ENCODE peak calls at places on chromosomes 16 and 17, in ten cellular contexts. One of them, this sample, is unnamed. For H3K36me3 and H3K4me1, the result is how much of the 10 kb centered on the place peaks cover.

GRCh38 chr17:4412933-4413831 is 20.6 kb upstream of the SPNS3 start:
- DNase-seq in tibial artery: peak
- DNase-seq in lung: peak
- DNase-seq in psoas muscle: peak
- DNase-seq in CD8-positive, alpha-beta T cell: peak
- DNase-seq in PC-9: peak
- DNase-seq in IMR-90: peak
- DNase-seq in neural progenitor cell: peak
- DNase-seq in adrenal gland: peak
- DNase-seq in colonic mucosa: peak
- DNase-seq in this sample: peak

GRCh38 chr17:71975331-71975801 is 145.5 kb upstream of the SOX9 start:
- DNase-seq in colonic mucosa: peak
- DNase-seq in IMR-90: peak
- DNase-seq in tibial artery: peak
- DNase-seq in lung: no peak
- DNase-seq in PC-9: peak
- DNase-seq in adrenal gland: no peak
- DNase-seq in neural progenitor cell: peak
- DNase-seq in CD8-positive, alpha-beta T cell: no peak
- DNase-seq in psoas muscle: peak
- DNase-seq in this sample: no peak

GRCh38 chr17:30819941-30820705 is 4.4 kb downstream of the CRLF3 start:
- DNase-seq in CD8-positive, alpha-beta T cell: no peak
- DNase-seq in psoas muscle: no peak
- DNase-seq in lung: no peak
- DNase-seq in tibial artery: no peak
- DNase-seq in IMR-90: peak
- DNase-seq in PC-9: no peak
- DNase-seq in neural progenitor cell: no peak
- DNase-seq in colonic mucosa: no peak
- DNase-seq in adrenal gland: no peak
- DNase-seq in this sample: no peak

GRCh38 chr16:54720259-54720658 is 210.4 kb upstream of the IRX5 start:
- DNase-seq in adrenal gland: no peak
- DNase-seq in IMR-90: no peak
- DNase-seq in tibial artery: no peak
- DNase-seq in CD8-positive, alpha-beta T cell: no peak
- DNase-seq in colonic mucosa: no peak
- DNase-seq in psoas muscle: no peak
- DNase-seq in neural progenitor cell: no peak
- DNase-seq in lung: peak
- DNase-seq in PC-9: no peak
- DNase-seq in this sample: no peak

GRCh38 chr16:16136588-16136987 is 86.7 kb downstream of the ABCC6 start:
- DNase-seq in IMR-90: no peak
- DNase-seq in psoas muscle: no peak
- DNase-seq in lung: no peak
- DNase-seq in PC-9: no peak
- DNase-seq in tibial artery: no peak
- DNase-seq in colonic mucosa: no peak
- DNase-seq in adrenal gland: no peak
- DNase-seq in neural progenitor cell: no peak
- DNase-seq in CD8-positive, alpha-beta T cell: no peak
- DNase-seq in this sample: no peak

GRCh38 chr16:29664133-29664912 is 1.3 kb downstream of the SPN start:
- DNase-seq in psoas muscle: no peak
- DNase-seq in tibial artery: no peak
- DNase-seq in neural progenitor cell: peak
- DNase-seq in CD8-positive, alpha-beta T cell: peak
- DNase-seq in colonic mucosa: no peak
- DNase-seq in PC-9: no peak
- DNase-seq in IMR-90: no peak
- DNase-seq in lung: no peak
- DNase-seq in adrenal gland: peak
- DNase-seq in this sample: no peak

GRCh38 chr17:18987862-18988545 is 16.6 kb downstream of the FAM83G start:
- DNase-seq in PC-9: no peak
- DNase-seq in colonic mucosa: no peak
- DNase-seq in lung: peak
- DNase-seq in psoas muscle: no peak
- DNase-seq in IMR-90: no peak
- DNase-seq in adrenal gland: no peak
- DNase-seq in tibial artery: no peak
- DNase-seq in CD8-positive, alpha-beta T cell: no peak
- DNase-seq in neural progenitor cell: no peak
- DNase-seq in this sample: no peak

GRCh38 chr16:72400257-72401078 is 228.5 kb upstream of the PMFBP1 start:
- DNase-seq in colonic mucosa: peak
- DNase-seq in psoas muscle: no peak
- DNase-seq in IMR-90: peak
- DNase-seq in PC-9: peak
- DNase-seq in tibial artery: peak
- DNase-seq in lung: no peak
- DNase-seq in neural progenitor cell: peak
- DNase-seq in adrenal gland: peak
- DNase-seq in CD8-positive, alpha-beta T cell: peak
- DNase-seq in this sample: peak

GRCh38 chr16:53773881-53774280 is 69.9 kb downstream of the FTO start:
- DNase-seq in PC-9: no peak
- DNase-seq in psoas muscle: no peak
- DNase-seq in neural progenitor cell: no peak
- DNase-seq in lung: no peak
- DNase-seq in tibial artery: no peak
- DNase-seq in IMR-90: no peak
- DNase-seq in CD8-positive, alpha-beta T cell: no peak
- DNase-seq in adrenal gland: no peak
- DNase-seq in colonic mucosa: no peak
- DNase-seq in this sample: no peak

GRCh38 chr17:42404326-42405055 is 16.2 kb upstream of the STAT3 start:
- DNase-seq in colonic mucosa: no peak
- DNase-seq in neural progenitor cell: no peak
- DNase-seq in psoas muscle: no peak
- DNase-seq in adrenal gland: no peak
- DNase-seq in lung: no peak
- DNase-seq in tibial artery: no peak
- DNase-seq in IMR-90: no peak
- DNase-seq in PC-9: no peak
- DNase-seq in CD8-positive, alpha-beta T cell: no peak
- DNase-seq in this sample: no peak

GRCh38 chr17:49887086-49887743 is 39.3 kb upstream of the TAC4 start:
- DNase-seq in colonic mucosa: no peak
- DNase-seq in psoas muscle: no peak
- DNase-seq in lung: peak
- DNase-seq in IMR-90: no peak
- DNase-seq in adrenal gland: peak
- DNase-seq in PC-9: peak
- DNase-seq in CD8-positive, alpha-beta T cell: no peak
- DNase-seq in tibial artery: no peak
- DNase-seq in neural progenitor cell: no peak
- DNase-seq in this sample: peak

GRCh38 chr16:28597692-28598261 is 927 bp upstream of the SULT1A2 start:
- DNase-seq in psoas muscle: no peak
- DNase-seq in colonic mucosa: peak
- DNase-seq in IMR-90: no peak
- DNase-seq in tibial artery: no peak
- DNase-seq in PC-9: peak
- DNase-seq in neural progenitor cell: peak
- DNase-seq in adrenal gland: no peak
- DNase-seq in CD8-positive, alpha-beta T cell: no peak
- DNase-seq in lung: peak
- DNase-seq in this sample: peak

GRCh38 chr17:42266918-42267766 is 9.0 kb downstream of the STAT5B start:
- DNase-seq in tibial artery: no peak
- DNase-seq in CD8-positive, alpha-beta T cell: peak
- DNase-seq in psoas muscle: no peak
- DNase-seq in adrenal gland: peak
- DNase-seq in lung: no peak
- DNase-seq in colonic mucosa: no peak
- DNase-seq in PC-9: no peak
- DNase-seq in neural progenitor cell: no peak
- DNase-seq in IMR-90: peak
- DNase-seq in this sample: no peak

GRCh38 chr17:50393700-50394099 is 3.6 kb downstream of the LRRC59 start:
- DNase-seq in tibial artery: no peak
- DNase-seq in lung: no peak
- DNase-seq in CD8-positive, alpha-beta T cell: no peak
- DNase-seq in IMR-90: no peak
- DNase-seq in PC-9: no peak
- DNase-seq in neural progenitor cell: no peak
- DNase-seq in adrenal gland: no peak
- DNase-seq in psoas muscle: no peak
- DNase-seq in colonic mucosa: no peak
- DNase-seq in this sample: no peak

GRCh38 chr17:1865252-1866037 is 35.6 kb downstream of the RPA1 start:
- DNase-seq in adrenal gland: peak
- DNase-seq in CD8-positive, alpha-beta T cell: peak
- DNase-seq in PC-9: peak
- DNase-seq in lung: no peak
- DNase-seq in psoas muscle: no peak
- DNase-seq in tibial artery: no peak
- DNase-seq in IMR-90: peak
- DNase-seq in colonic mucosa: peak
- DNase-seq in neural progenitor cell: no peak
- DNase-seq in this sample: peak

GRCh38 chr17:17824119-17824779 is 12.5 kb downstream of the SREBF1 start:
- DNase-seq in psoas muscle: no peak
- DNase-seq in lung: no peak
- DNase-seq in colonic mucosa: peak
- DNase-seq in neural progenitor cell: peak
- DNase-seq in PC-9: no peak
- DNase-seq in CD8-positive, alpha-beta T cell: no peak
- DNase-seq in IMR-90: no peak
- DNase-seq in adrenal gland: peak
- DNase-seq in tibial artery: no peak
- DNase-seq in this sample: no peak
- H3K36me3 ChIP-seq in psoas muscle: under half
- H3K36me3 ChIP-seq in lung: under half
- H3K36me3 ChIP-seq in colonic mucosa: under half
- H3K36me3 ChIP-seq in neural progenitor cell: under half
- H3K36me3 ChIP-seq in PC-9: under half
- H3K36me3 ChIP-seq in CD8-positive, alpha-beta T cell: under half
- H3K36me3 ChIP-seq in IMR-90: under half
- H3K36me3 ChIP-seq in adrenal gland: under half
- H3K36me3 ChIP-seq in tibial artery: under half
- H3K36me3 ChIP-seq in this sample: under half

GRCh38 chr16:89536371-89536770 is 24.1 kb upstream of the RPL13 start:
- DNase-seq in psoas muscle: no peak
- DNase-seq in lung: no peak
- DNase-seq in PC-9: no peak
- DNase-seq in neural progenitor cell: no peak
- DNase-seq in adrenal gland: no peak
- DNase-seq in colonic mucosa: peak
- DNase-seq in CD8-positive, alpha-beta T cell: no peak
- DNase-seq in tibial artery: no peak
- DNase-seq in IMR-90: no peak
- DNase-seq in this sample: no peak

GRCh38 chr16:89534147-89534788 is 26.1 kb downstream of the SPG7 start:
- DNase-seq in PC-9: no peak
- DNase-seq in neural progenitor cell: no peak
- DNase-seq in colonic mucosa: no peak
- DNase-seq in tibial artery: peak
- DNase-seq in CD8-positive, alpha-beta T cell: peak
- DNase-seq in IMR-90: no peak
- DNase-seq in psoas muscle: no peak
- DNase-seq in adrenal gland: peak
- DNase-seq in lung: peak
- DNase-seq in this sample: no peak

GRCh38 chr16:89537549-89537925 is 22.9 kb upstream of the RPL13 start:
- DNase-seq in neural progenitor cell: no peak
- DNase-seq in tibial artery: no peak
- DNase-seq in lung: no peak
- DNase-seq in PC-9: no peak
- DNase-seq in adrenal gland: no peak
- DNase-seq in IMR-90: no peak
- DNase-seq in CD8-positive, alpha-beta T cell: no peak
- DNase-seq in colonic mucosa: no peak
- DNase-seq in psoas muscle: no peak
- DNase-seq in this sample: no peak

GRCh38 chr16:89538286-89538685 is 22.2 kb upstream of the RPL13 start:
- DNase-seq in CD8-positive, alpha-beta T cell: no peak
- DNase-seq in colonic mucosa: no peak
- DNase-seq in psoas muscle: no peak
- DNase-seq in PC-9: no peak
- DNase-seq in lung: no peak
- DNase-seq in neural progenitor cell: no peak
- DNase-seq in adrenal gland: no peak
- DNase-seq in tibial artery: no peak
- DNase-seq in IMR-90: no peak
- DNase-seq in this sample: no peak

GRCh38 chr16:89536886-89537548 is 23.5 kb upstream of the RPL13 start:
- DNase-seq in psoas muscle: no peak
- DNase-seq in neural progenitor cell: no peak
- DNase-seq in CD8-positive, alpha-beta T cell: no peak
- DNase-seq in lung: no peak
- DNase-seq in tibial artery: no peak
- DNase-seq in adrenal gland: no peak
- DNase-seq in PC-9: no peak
- DNase-seq in IMR-90: no peak
- DNase-seq in colonic mucosa: no peak
- DNase-seq in this sample: no peak
- TF ChIP-seq CTCF in psoas muscle: no peak
- TF ChIP-seq CTCF in neural progenitor cell: no peak
- TF ChIP-seq CTCF in CD8-positive, alpha-beta T cell: no peak
- TF ChIP-seq CTCF in lung: no peak
- TF ChIP-seq CTCF in tibial artery: no peak
- TF ChIP-seq CTCF in adrenal gland: no peak
- TF ChIP-seq CTCF in PC-9: no peak
- TF ChIP-seq CTCF in IMR-90: no peak
- TF ChIP-seq CTCF in colonic mucosa: no peak
- TF ChIP-seq CTCF in this sample: no peak

GRCh38 chr16:85637061-85637807 is 24.1 kb downstream of the GSE1 start:
- DNase-seq in CD8-positive, alpha-beta T cell: no peak
- DNase-seq in colonic mucosa: no peak
- DNase-seq in PC-9: no peak
- DNase-seq in lung: no peak
- DNase-seq in neural progenitor cell: no peak
- DNase-seq in psoas muscle: no peak
- DNase-seq in IMR-90: no peak
- DNase-seq in adrenal gland: no peak
- DNase-seq in tibial artery: no peak
- DNase-seq in this sample: no peak
- H3K4me1 ChIP-seq in CD8-positive, alpha-beta T cell: under half
- H3K4me1 ChIP-seq in colonic mucosa: under half
- H3K4me1 ChIP-seq in PC-9: under half
- H3K4me1 ChIP-seq in lung: under half
- H3K4me1 ChIP-seq in neural progenitor cell: under half
- H3K4me1 ChIP-seq in psoas muscle: half or more
- H3K4me1 ChIP-seq in IMR-90: under half
- H3K4me1 ChIP-seq in adrenal gland: half or more
- H3K4me1 ChIP-seq in tibial artery: under half
- H3K4me1 ChIP-seq in this sample: under half

DNA sequence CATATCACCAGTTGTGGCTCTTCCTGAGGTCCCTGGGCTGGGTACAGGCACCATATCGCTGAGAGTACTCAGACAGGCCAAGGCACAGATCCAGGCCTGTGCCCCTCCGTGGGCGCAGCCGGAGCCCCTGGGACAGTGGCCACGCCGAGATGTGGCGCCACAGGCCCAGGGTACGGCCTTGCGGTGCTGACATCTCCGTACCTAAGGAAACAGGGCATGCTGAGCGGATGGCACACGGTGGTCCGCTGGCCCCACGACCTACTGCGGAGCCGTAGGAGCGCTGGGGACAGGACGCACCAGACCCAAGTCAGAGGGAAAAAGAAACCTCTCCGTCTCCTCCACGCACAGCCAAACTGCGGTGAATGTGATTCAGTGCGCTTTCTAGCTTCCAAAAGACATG is 26.5 kb downstream of the NDUFAF8 start:
- DNase-seq in psoas muscle: no peak
- DNase-seq in CD8-positive, alpha-beta T cell: no peak
- DNase-seq in IMR-90: no peak
- DNase-seq in colonic mucosa: no peak
- DNase-seq in PC-9: no peak
- DNase-seq in neural progenitor cell: no peak
- DNase-seq in lung: no peak
- DNase-seq in adrenal gland: no peak
- DNase-seq in tibial artery: no peak
- DNase-seq in this sample: no peak
- H3K36me3 ChIP-seq in psoas muscle: half or more
- H3K36me3 ChIP-seq in CD8-positive, alpha-beta T cell: under half
- H3K36me3 ChIP-seq in IMR-90: half or more
- H3K36me3 ChIP-seq in colonic mucosa: under half
- H3K36me3 ChIP-seq in PC-9: under half
- H3K36me3 ChIP-seq in neural progenitor cell: under half
- H3K36me3 ChIP-seq in lung: half or more
- H3K36me3 ChIP-seq in adrenal gland: under half
- H3K36me3 ChIP-seq in tibial artery: half or more
- H3K36me3 ChIP-seq in this sample: under half

This sample was measured in Caco-2.